ENCODE peak calls at places on chromosomes 6 and 20, in five cellular contexts. One of them, this sample, is unnamed.

GRCh38 chr6:54992789-54993188 is 146.2 kb downstream of the FAM83B start:
- DNase-seq in foreskin fibroblast: no peak
- DNase-seq in lower leg skin: no peak
- DNase-seq in NB4: peak; percentile 32
- DNase-seq in upper lobe of right lung: no peak
- DNase-seq in this sample: no peak

GRCh38 chr6:119647309-119647708 is 297.7 kb upstream of the MAN1A1 start:
- DNase-seq in upper lobe of right lung: no peak
- DNase-seq in foreskin fibroblast: no peak
- DNase-seq in NB4: no peak
- DNase-seq in lower leg skin: no peak
- DNase-seq in this sample: no peak

GRCh38 chr6:74137910-74138309 is 441.9 kb downstream of the CD109 start:
- DNase-seq in NB4: no peak
- DNase-seq in upper lobe of right lung: no peak
- DNase-seq in lower leg skin: no peak
- DNase-seq in foreskin fibroblast: peak; percentile 30
- DNase-seq in this sample: peak; percentile 16

GRCh38 chr6:129312865-129313264 is 397.1 kb downstream of the ARHGAP18 start:
- DNase-seq in foreskin fibroblast: peak; percentile 80
- DNase-seq in NB4: no peak
- DNase-seq in lower leg skin: no peak
- DNase-seq in upper lobe of right lung: no peak
- DNase-seq in this sample: peak; percentile 14

GRCh38 chr6:53461682-53462081 is 83.2 kb downstream of the GCLC start:
- DNase-seq in lower leg skin: no peak
- DNase-seq in upper lobe of right lung: no peak
- DNase-seq in NB4: no peak
- DNase-seq in foreskin fibroblast: no peak
- DNase-seq in this sample: no peak

GRCh38 chr20:10654630-10655029 is 19.2 kb downstream of the JAG1 start:
- DNase-seq in upper lobe of right lung: no peak
- DNase-seq in lower leg skin: no peak
- DNase-seq in NB4: no peak
- DNase-seq in foreskin fibroblast: no peak
- DNase-seq in this sample: no peak

GRCh38 chr20:1782181-1782580 is 113.0 kb upstream of the SIRPA start:
- DNase-seq in NB4: no peak
- DNase-seq in lower leg skin: no peak
- DNase-seq in foreskin fibroblast: no peak
- DNase-seq in upper lobe of right lung: no peak
- DNase-seq in this sample: no peak

GRCh38 chr20:21251278-21251677 is 51.9 kb upstream of the XRN2 start:
- DNase-seq in foreskin fibroblast: no peak
- DNase-seq in NB4: no peak
- DNase-seq in upper lobe of right lung: no peak
- DNase-seq in lower leg skin: no peak
- DNase-seq in this sample: no peak

GRCh38 chr6:106823732-106824351 is 150.7 kb downstream of the CD24 start:
- DNase-seq in lower leg skin: no peak
- DNase-seq in foreskin fibroblast: no peak
- DNase-seq in NB4: no peak
- DNase-seq in upper lobe of right lung: peak; percentile 73
- DNase-seq in this sample: no peak

GRCh38 chr20:39146394-39146793 is 184.2 kb downstream of the DHX35 start:
- DNase-seq in foreskin fibroblast: no peak
- DNase-seq in NB4: no peak
- DNase-seq in lower leg skin: no peak
- DNase-seq in upper lobe of right lung: no peak
- DNase-seq in this sample: no peak

GRCh38 chr20:41408986-41409385 is 42.4 kb upstream of the EMILIN3 start:
- DNase-seq in upper lobe of right lung: no peak
- DNase-seq in lower leg skin: no peak
- DNase-seq in NB4: peak; percentile 82
- DNase-seq in foreskin fibroblast: no peak
- DNase-seq in this sample: no peak

GRCh38 chr6:31718294-31718693 is 3.1 kb downstream of the LY6G6D start:
- DNase-seq in upper lobe of right lung: no peak
- DNase-seq in NB4: no peak
- DNase-seq in lower leg skin: no peak
- DNase-seq in foreskin fibroblast: no peak
- DNase-seq in this sample: no peak

GRCh38 chr6:126633362-126633761 is 293.4 kb downstream of the CENPW start:
- DNase-seq in lower leg skin: no peak
- DNase-seq in upper lobe of right lung: no peak
- DNase-seq in foreskin fibroblast: peak; percentile 6
- DNase-seq in NB4: no peak
- DNase-seq in this sample: no peak

GRCh38 chr6:41713650-41714291 is 21.6 kb downstream of the TFEB start:
- DNase-seq in foreskin fibroblast: no peak
- DNase-seq in NB4: no peak
- DNase-seq in upper lobe of right lung: no peak
- DNase-seq in lower leg skin: no peak
- DNase-seq in this sample: no peak

GRCh38 chr6:153962548-153962947 is 76.5 kb upstream of the OPRM1 start:
- DNase-seq in lower leg skin: no peak
- DNase-seq in upper lobe of right lung: no peak
- DNase-seq in foreskin fibroblast: no peak
- DNase-seq in NB4: no peak
- DNase-seq in this sample: no peak

GRCh38 chr6:143896096-143896880 is 32.0 kb downstream of the ZC2HC1B start:
- DNase-seq in NB4: peak; percentile 7
- DNase-seq in lower leg skin: peak; percentile 42
- DNase-seq in upper lobe of right lung: peak; percentile 73
- DNase-seq in foreskin fibroblast: no peak
- DNase-seq in this sample: no peak

GRCh38 chr6:14922306-14922705 is 323.6 kb upstream of the JARID2 start:
- DNase-seq in foreskin fibroblast: no peak
- DNase-seq in lower leg skin: no peak
- DNase-seq in upper lobe of right lung: no peak
- DNase-seq in NB4: peak; percentile 97
- DNase-seq in this sample: no peak

GRCh38 chr6:156848533-156848932 is 71.4 kb downstream of the ARID1B start:
- DNase-seq in lower leg skin: no peak
- DNase-seq in NB4: peak; percentile 66
- DNase-seq in upper lobe of right lung: no peak
- DNase-seq in foreskin fibroblast: no peak
- DNase-seq in this sample: no peak

GRCh38 chr6:106072501-106073140 is 13.5 kb upstream of the PRDM1 start:
- DNase-seq in foreskin fibroblast: no peak
- DNase-seq in lower leg skin: no peak
- DNase-seq in upper lobe of right lung: no peak
- DNase-seq in NB4: no peak
- DNase-seq in this sample: no peak

GRCh38 chr6:34044945-34045595 is 100.8 kb downstream of the GRM4 start:
- DNase-seq in lower leg skin: no peak
- DNase-seq in NB4: no peak
- DNase-seq in foreskin fibroblast: no peak
- DNase-seq in upper lobe of right lung: no peak
- DNase-seq in this sample: no peak

GRCh38 chr6:75266716-75267291 is 17.8 kb downstream of the TMEM30A start:
- DNase-seq in foreskin fibroblast: no peak
- DNase-seq in upper lobe of right lung: no peak
- DNase-seq in NB4: peak; percentile 52
- DNase-seq in lower leg skin: no peak
- DNase-seq in this sample: no peak

GRCh38 chr20:49750611-49751396 is 37.1 kb upstream of the B4GALT5 start:
- DNase-seq in NB4: no peak
- DNase-seq in lower leg skin: peak; percentile 19
- DNase-seq in foreskin fibroblast: no peak
- DNase-seq in upper lobe of right lung: no peak
- DNase-seq in this sample: no peak

GRCh38 chr20:63699466-63700198 is 3.2 kb downstream of the TNFRSF6B start:
- DNase-seq in foreskin fibroblast: no peak
- DNase-seq in NB4: peak; percentile 76
- DNase-seq in upper lobe of right lung: no peak
- DNase-seq in lower leg skin: no peak
- DNase-seq in this sample: no peak

GRCh38 chr20:58329711-58330110 is 20.2 kb downstream of the RAB22A start:
- DNase-seq in lower leg skin: no peak
- DNase-seq in upper lobe of right lung: no peak
- DNase-seq in NB4: no peak
- DNase-seq in foreskin fibroblast: no peak
- DNase-seq in this sample: no peak

GRCh38 chr6:21003780-21004541 is 469.7 kb downstream of the CDKAL1 start:
- DNase-seq in NB4: no peak
- DNase-seq in foreskin fibroblast: peak; percentile 50
- DNase-seq in upper lobe of right lung: no peak
- DNase-seq in lower leg skin: no peak
- DNase-seq in this sample: no peak

GRCh38 chr20:17504326-17504897 is 26.8 kb downstream of the BFSP1 start:
- DNase-seq in NB4: no peak
- DNase-seq in foreskin fibroblast: no peak
- DNase-seq in upper lobe of right lung: no peak
- DNase-seq in lower leg skin: no peak
- DNase-seq in this sample: no peak

DNA sequence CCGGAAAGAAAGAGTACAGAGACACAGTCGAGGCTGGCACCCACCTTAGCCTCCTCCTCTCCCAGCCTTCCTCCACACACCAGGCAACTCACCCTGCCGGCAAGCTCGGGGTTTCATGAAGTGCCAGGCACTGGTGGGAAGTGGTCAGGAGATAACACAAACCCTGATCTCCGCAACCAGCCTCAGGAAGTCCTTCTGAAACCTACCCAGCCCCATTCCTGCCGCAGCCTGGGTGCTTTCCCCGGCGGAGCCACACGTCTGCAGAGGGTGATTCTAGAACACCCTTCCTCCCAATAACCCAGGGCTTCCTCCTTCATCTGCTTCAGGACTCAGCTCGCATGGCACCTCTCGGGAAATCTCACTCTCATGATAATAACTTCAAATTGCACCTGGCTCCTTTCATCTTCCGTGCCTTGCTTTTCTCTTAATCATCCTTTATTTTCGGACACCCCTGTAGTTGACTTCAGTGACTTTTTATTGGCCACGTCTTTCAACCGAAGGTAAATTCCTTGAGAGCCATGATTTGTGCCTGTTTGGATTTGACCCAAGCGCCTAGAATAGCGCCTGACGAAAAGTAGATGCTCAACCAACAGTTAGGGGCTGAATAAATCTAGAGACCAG is 8.7 kb upstream of the HLA-E start:
- DNase-seq in upper lobe of right lung: no peak
- DNase-seq in NB4: peak; percentile 61
- DNase-seq in lower leg skin: no peak
- DNase-seq in foreskin fibroblast: no peak
- DNase-seq in this sample: no peak
- H3K4me3 ChIP-seq in upper lobe of right lung: no peak overlapping the region
- H3K4me3 ChIP-seq in NB4: no peak overlapping the region
- H3K4me3 ChIP-seq in lower leg skin: no peak overlapping the region
- H3K4me3 ChIP-seq in foreskin fibroblast: no peak overlapping the region
- H3K4me3 ChIP-seq in this sample: no peak overlapping the region

DNA sequence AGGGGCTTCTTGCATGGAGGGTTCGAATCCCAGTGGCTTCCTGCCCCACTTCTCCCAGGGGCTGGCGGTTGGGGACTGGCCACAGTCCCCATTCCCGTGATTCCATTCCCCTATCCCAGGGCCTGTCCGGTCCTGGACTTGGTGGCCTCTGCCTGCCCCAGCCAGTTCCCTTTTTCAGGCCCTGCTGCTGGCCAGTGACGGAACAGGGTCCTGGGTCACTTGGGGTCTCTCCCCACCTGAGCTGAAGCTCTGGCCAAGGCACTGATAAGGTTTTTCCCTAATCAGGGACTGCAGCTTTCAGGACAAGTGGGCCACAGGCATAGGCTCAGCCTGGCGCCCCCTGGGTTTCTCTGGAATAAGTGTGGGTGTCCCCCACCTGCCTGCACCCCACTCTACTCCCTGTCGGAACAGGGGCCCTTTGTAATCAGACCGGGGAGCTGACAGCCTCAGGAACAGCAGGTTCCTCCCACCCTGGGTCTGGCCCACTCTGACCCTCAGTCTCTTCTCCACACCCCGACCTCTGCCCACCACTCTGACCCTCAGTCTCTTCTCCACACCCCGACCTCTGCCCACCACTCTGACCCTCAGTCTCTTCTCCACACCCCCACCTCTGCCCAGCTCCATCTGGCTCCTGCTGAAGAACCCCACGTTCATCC is 22.1 kb downstream of the SLCO4A1 start:
- DNase-seq in foreskin fibroblast: no peak
- DNase-seq in upper lobe of right lung: no peak
- DNase-seq in lower leg skin: no peak
- DNase-seq in NB4: no peak
- DNase-seq in this sample: no peak
- TF ChIP-seq CTCF in foreskin fibroblast: no peak
- TF ChIP-seq CTCF in upper lobe of right lung: no peak
- TF ChIP-seq CTCF in lower leg skin: no peak
- TF ChIP-seq CTCF in NB4: no peak
- TF ChIP-seq CTCF in this sample: no peak

GRCh38 chr6:51093899-51094665 is 275.4 kb downstream of the TFAP2B start:
- DNase-seq in upper lobe of right lung: no peak
- DNase-seq in NB4: no peak
- DNase-seq in foreskin fibroblast: no peak
- DNase-seq in lower leg skin: no peak
- DNase-seq in this sample: no peak

GRCh38 chr6:51098246-51098645 is 279.6 kb downstream of the TFAP2B start:
- DNase-seq in NB4: no peak
- DNase-seq in upper lobe of right lung: no peak
- DNase-seq in lower leg skin: no peak
- DNase-seq in foreskin fibroblast: no peak
- DNase-seq in this sample: no peak

GRCh38 chr6:51099201-51099600 is 280.5 kb downstream of the TFAP2B start:
- DNase-seq in foreskin fibroblast: no peak
- DNase-seq in lower leg skin: no peak
- DNase-seq in upper lobe of right lung: no peak
- DNase-seq in NB4: no peak
- DNase-seq in this sample: no peak

DNA sequence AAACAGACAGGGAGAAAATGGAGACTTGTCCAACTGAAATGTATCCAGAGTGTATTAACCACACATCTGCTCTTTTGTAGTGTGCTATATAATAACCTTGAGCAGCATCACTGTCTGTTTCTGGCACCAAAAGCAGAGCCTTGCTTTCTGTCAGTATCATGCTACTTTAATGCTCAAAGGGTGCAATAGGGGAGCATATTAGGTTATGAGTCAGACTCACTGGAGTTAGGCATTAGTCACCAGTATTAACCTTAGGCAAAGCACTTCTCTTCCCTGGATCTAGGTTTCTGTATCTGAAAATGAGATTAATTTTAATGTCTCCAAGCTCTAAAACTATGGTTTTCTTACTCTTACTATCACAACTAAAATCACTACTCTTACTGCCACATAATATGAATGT is 280.1 kb downstream of the TFAP2B start:
- DNase-seq in upper lobe of right lung: no peak
- DNase-seq in foreskin fibroblast: no peak
- DNase-seq in NB4: no peak
- DNase-seq in lower leg skin: no peak
- DNase-seq in this sample: no peak
- H3K4me3 ChIP-seq in upper lobe of right lung: no peak overlapping the region
- H3K4me3 ChIP-seq in foreskin fibroblast: no peak overlapping the region
- H3K4me3 ChIP-seq in NB4: no peak overlapping the region
- H3K4me3 ChIP-seq in lower leg skin: no peak overlapping the region
- H3K4me3 ChIP-seq in this sample: no peak overlapping the region

DNA sequence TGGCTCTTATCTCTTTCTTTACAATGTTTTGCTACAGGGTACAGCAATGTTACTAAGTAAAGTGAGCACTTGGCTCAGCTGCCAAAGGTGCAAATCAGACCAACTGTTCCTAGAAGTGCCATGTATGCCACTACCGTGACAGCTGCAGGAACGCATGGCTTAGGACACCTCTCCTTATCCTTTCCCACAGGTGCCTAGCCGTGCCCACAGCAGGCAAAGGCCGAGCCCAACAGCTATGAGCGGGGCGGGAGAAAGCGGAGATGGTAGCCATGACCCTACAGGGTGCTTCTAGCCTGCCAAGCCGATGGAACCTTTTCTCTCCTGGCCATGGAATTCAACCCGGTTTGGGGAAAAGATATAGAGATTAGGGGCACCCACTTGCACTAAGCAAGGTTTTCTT is 97.1 kb downstream of the FAXC start:
- DNase-seq in upper lobe of right lung: no peak
- DNase-seq in foreskin fibroblast: no peak
- DNase-seq in NB4: no peak
- DNase-seq in lower leg skin: no peak
- DNase-seq in this sample: no peak
- TF ChIP-seq CTCF in upper lobe of right lung: no peak
- TF ChIP-seq CTCF in foreskin fibroblast: no peak
- TF ChIP-seq CTCF in NB4: no peak
- TF ChIP-seq CTCF in lower leg skin: no peak
- TF ChIP-seq CTCF in this sample: no peak

This sample was measured in HFF-Myc.